ENCODE peak calls at places on chromosomes 12 and 14, in six cellular contexts. B is lower leg skin, S is GM12865, T is esophagus squamous epithelium, Z is bronchial epithelial cell, V is body of pancreas. N is an unnamed sample.
A peak's percentile ranks its signal among the peaks of the same experiment; 100 is the strongest.

GRCh38 chr12:94150483-94151225 is 2.3 kb downstream of the PLXNC1 start:
- DNase-seq in T (no peak), V (no peak), S (peak; percentile 61), Z (no peak), B (peak; percentile 83), N (no peak)

GRCh38 chr12:93571854-93572711 is at the start of gene SOCS2:
- DNase-seq in S (no peak), T (no peak), V (peak; percentile 25), Z (no peak), B (no peak), N (peak; percentile 88)

GRCh38 chr14:45068396-45068795 is 15.5 kb upstream of the PRPF39 start:
- DNase-seq in Z (no peak), B (no peak), V (no peak), T (no peak), S (no peak), N (no peak)

GRCh38 chr12:97194551-97194950 is 268.1 kb upstream of the RMST start:
- DNase-seq in Z (peak; percentile 38), S (no peak), T (no peak), V (no peak), B (no peak), N (no peak)

GRCh38 chr12:80045594-80045993 is 53.7 kb upstream of the OTOGL start:
- DNase-seq in S (no peak), T (no peak), Z (peak; percentile 95), B (no peak), V (no peak), N (no peak)

GRCh38 chr14:90970167-90970600 is 90.3 kb downstream of the RPS6KA5 start:
- DNase-seq in V (no peak), S (peak; percentile 40), B (no peak), Z (peak; percentile 90), T (no peak), N (no peak)

GRCh38 chr14:77011226-77011762 is 17.2 kb downstream of the IRF2BPL start:
- DNase-seq in S (no peak), Z (no peak), B (no peak), T (no peak), V (no peak), N (no peak)

GRCh38 chr12:94792690-94793089 is 142.3 kb upstream of the TMCC3 start:
- DNase-seq in S (no peak), Z (no peak), B (no peak), V (no peak), T (no peak), N (no peak)

GRCh38 chr14:64880382-64881121 is 845 bp upstream of the SPTB start:
- DNase-seq in S (peak; percentile 23), Z (no peak), B (peak; percentile 87), V (peak; percentile 54), T (no peak), N (no peak)

GRCh38 chr12:66803972-66804371 is 125.1 kb upstream of the GRIP1 start:
- DNase-seq in V (no peak), B (no peak), T (no peak), S (no peak), Z (no peak), N (no peak)

GRCh38 chr12:131942671-131943070 is 7.1 kb upstream of the EP400 start:
- DNase-seq in S (no peak), Z (no peak), T (no peak), B (peak; percentile 75), V (no peak), N (no peak)

GRCh38 chr14:34781242-34781641 is 66.8 kb upstream of the CFL2 start:
- DNase-seq in V (no peak), S (peak; percentile 6), T (no peak), B (no peak), Z (peak; percentile 97), N (no peak)

GRCh38 chr14:21168055-21168454 is 12.2 kb upstream of the OR5AU1 start:
- DNase-seq in B (no peak), S (peak; percentile 9), T (no peak), Z (peak; percentile 69), V (no peak), N (no peak)

GRCh38 chr12:20398720-20399119 is 30.4 kb downstream of the PDE3A start:
- DNase-seq in S (no peak), Z (no peak), B (no peak), T (no peak), V (no peak), N (no peak)

GRCh38 chr14:98579140-98579539 is 692.9 kb downstream of the BCL11B start:
- DNase-seq in V (no peak), B (no peak), T (no peak), S (no peak), Z (peak; percentile 94), N (no peak)

GRCh38 chr12:89731064-89731463 is 22.4 kb upstream of the ATP2B1 start:
- DNase-seq in B (no peak), S (no peak), V (no peak), Z (peak; percentile 28), T (no peak), N (no peak)

GRCh38 chr12:67018105-67018504 is 251.1 kb upstream of the CAND1 start:
- DNase-seq in Z (no peak), B (no peak), S (no peak), V (no peak), T (no peak), N (no peak)

GRCh38 chr14:30214456-30215090 is 286.9 kb upstream of the PRKD1 start:
- DNase-seq in B (no peak), V (peak; percentile 32), T (no peak), S (peak; percentile 42), Z (peak; percentile 79), N (no peak)
- TF ChIP-seq CTCF in B (no peak), V (peak; percentile 65), T (peak; percentile 55), S (peak; percentile 45), Z (peak; percentile 50), N (peak; percentile 76)

GRCh38 chr14:103126873-103127304 is 3.6 kb downstream of the TNFAIP2 start:
- DNase-seq in V (peak; percentile 90), B (no peak), Z (peak; percentile 54), S (no peak), T (no peak), N (no peak)
- TF ChIP-seq CTCF in V (no peak), B (no peak), Z (peak; percentile 41), S (no peak), T (no peak), N (peak; percentile 28)

GRCh38 chr14:54805521-54806322 is 96.9 kb downstream of the GCH1 start:
- DNase-seq in T (no peak), S (peak; percentile 81), B (peak; percentile 97), V (peak; percentile 80), Z (peak; percentile 64), N (peak; percentile 93)
- TF ChIP-seq CTCF in T (peak; percentile 92), S (peak; percentile 95), B (no peak), V (peak; percentile 86), Z (peak; percentile 95), N (peak; percentile 97)

GRCh38 chr14:75294649-75295033 is 16.0 kb downstream of the FOS start:
- DNase-seq in B (no peak), S (no peak), Z (no peak), T (no peak), V (no peak), N (no peak)
- TF ChIP-seq CTCF in B (no peak), S (peak; percentile 17), Z (peak; percentile 15), T (peak; percentile 9), V (no peak), N (no peak)

DNA sequence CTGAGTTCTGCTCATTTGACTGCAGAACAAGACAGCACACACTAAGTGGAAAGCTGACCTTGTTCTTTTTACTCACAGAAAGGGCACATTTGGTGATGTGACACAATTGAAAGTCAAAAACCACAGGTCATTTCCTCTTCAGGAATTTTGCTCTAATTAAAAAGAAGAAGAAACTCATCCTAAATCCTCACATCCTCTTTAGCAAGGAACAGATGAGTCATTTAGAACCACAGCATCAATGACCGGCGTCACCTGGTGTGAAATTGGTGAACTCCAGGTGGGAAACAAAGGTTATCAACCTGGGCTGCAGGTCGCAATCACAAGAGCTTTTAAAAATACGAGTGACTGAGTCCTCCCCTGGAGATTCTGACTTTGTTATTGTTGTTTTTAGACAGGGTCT is 2.9 kb upstream of the RNU6-8 start:
- DNase-seq in Z (peak; percentile 26), T (no peak), S (peak; percentile 77), B (no peak), V (no peak), N (no peak)
- TF ChIP-seq CTCF in Z (peak; percentile 14), T (no peak), S (no peak), B (no peak), V (no peak), N (no peak)